ENCODE peak calls at places on chromosomes 11 and 22, in seven cellular contexts. H, V, F, G, P, Q and X are unnamed samples. For H3K27me3, the result is how much of the 10 kb centered on the place peaks cover.

GRCh38 chr11:2423157-2424025 is 20.9 kb downstream of the TRPM5 start:
- DNase-seq in Q (no peak), G (no peak), V (no peak), F (no peak), H (no peak), P (no peak), X (no peak)

GRCh38 chr22:47351836-47352579 is 589.6 kb downstream of the TBC1D22A start:
- DNase-seq in G (no peak), V (no peak), F (no peak), P (no peak), Q (no peak), H (no peak), X (no peak)

GRCh38 chr11:17077240-17077519 is 287 bp downstream of the RPS13 start:
- DNase-seq in H (no peak), Q (no peak), P (no peak), G (no peak), F (no peak), V (no peak), X (no peak)

GRCh38 chr11:46903846-46904245 is 14.5 kb downstream of the LRP4 start:
- DNase-seq in V (no peak), F (no peak), P (no peak), Q (no peak), G (peak), H (no peak), X (no peak)

GRCh38 chr11:94007906-94008305 is 13.2 kb upstream of the HEPHL1 start:
- DNase-seq in H (no peak), P (no peak), Q (no peak), F (no peak), G (no peak), V (no peak), X (no peak)

GRCh38 chr11:94638902-94639373 is 71.8 kb downstream of the PIWIL4 start:
- DNase-seq in P (peak), V (no peak), Q (peak), G (no peak), H (no peak), F (peak), X (peak)

GRCh38 chr11:107006076-107006833 is 12.0 kb downstream of the GUCY1A2 start:
- DNase-seq in V (no peak), H (no peak), F (no peak), G (no peak), P (no peak), Q (no peak), X (no peak)

GRCh38 chr22:24962835-24963234 is 10.3 kb downstream of the KIAA1671 start:
- DNase-seq in G (no peak), Q (no peak), P (no peak), H (no peak), V (no peak), F (no peak), X (no peak)

GRCh38 chr11:22516136-22516535 is 109.5 kb downstream of the FANCF start:
- DNase-seq in H (no peak), Q (no peak), G (no peak), F (no peak), V (no peak), P (no peak), X (no peak)

GRCh38 chr11:20010106-20010860 is 150.0 kb downstream of the DBX1 start:
- DNase-seq in V (no peak), F (no peak), H (no peak), G (no peak), P (no peak), Q (no peak), X (no peak)

GRCh38 chr22:28656156-28656555 is 23.5 kb downstream of the TTC28 start:
- DNase-seq in P (no peak), H (no peak), V (no peak), Q (no peak), G (no peak), F (no peak), X (no peak)

GRCh38 chr11:17865765-17866428 is 131.3 kb downstream of the KCNC1 start:
- DNase-seq in F (no peak), Q (no peak), G (no peak), P (peak), H (no peak), V (no peak), X (no peak)

GRCh38 chr11:60700689-60701508 is 1.5 kb downstream of the MS4A8 start:
- DNase-seq in P (no peak), V (no peak), F (no peak), H (peak), G (no peak), Q (peak), X (peak)

GRCh38 chr22:17978027-17978426 is 46.3 kb downstream of the MICAL3 start:
- DNase-seq in Q (no peak), V (no peak), H (no peak), F (no peak), P (no peak), G (no peak), X (no peak)

GRCh38 chr22:32842486-32842885 is 41.0 kb downstream of the TIMP3 start:
- DNase-seq in F (no peak), H (no peak), P (peak), Q (no peak), G (no peak), V (no peak), X (peak)

GRCh38 chr11:112548641-112549040 is 288.0 kb upstream of the PLET1 start:
- DNase-seq in P (no peak), H (no peak), Q (no peak), F (no peak), G (no peak), V (no peak), X (no peak)

GRCh38 chr11:58058276-58059010 is 27.7 kb downstream of the OR6Q1 start:
- DNase-seq in F (no peak), P (no peak), V (no peak), Q (no peak), H (peak), G (no peak), X (no peak)

GRCh38 chr11:46342237-46342636 is 5.0 kb upstream of the DGKZ start:
- DNase-seq in V (no peak), F (no peak), Q (peak), G (no peak), P (no peak), H (no peak), X (no peak)

GRCh38 chr11:124984512-124984854 is 30.5 kb downstream of the CCDC15 start:
- DNase-seq in Q (no peak), H (no peak), G (no peak), V (no peak), F (no peak), P (no peak), X (no peak)

GRCh38 chr11:134544095-134544815 is 132.2 kb upstream of the B3GAT1 start:
- DNase-seq in F (no peak), H (no peak), P (no peak), G (no peak), Q (no peak), V (no peak), X (no peak)

GRCh38 chr22:44266811-44267760 is 45.7 kb downstream of the SHISAL1 start:
- DNase-seq in H (no peak), G (no peak), P (no peak), F (no peak), Q (no peak), V (no peak), X (no peak)

GRCh38 chr22:30884211-30885000 is 84.2 kb downstream of the MORC2 start:
- DNase-seq in H (no peak), V (no peak), Q (no peak), G (no peak), F (no peak), P (no peak), X (no peak)

GRCh38 chr11:81159900-81160299 is 1573.8 kb downstream of the FAM181B start:
- DNase-seq in F (no peak), G (no peak), V (no peak), H (no peak), Q (no peak), P (no peak), X (no peak)

GRCh38 chr11:95371147-95371546 is 140.1 kb upstream of the SESN3 start:
- DNase-seq in H (no peak), Q (no peak), V (no peak), P (no peak), F (no peak), G (no peak), X (no peak)

GRCh38 chr11:132535830-132536229 is 996.5 kb downstream of the OPCML start:
- DNase-seq in Q (no peak), F (no peak), V (no peak), G (no peak), P (no peak), H (no peak), X (no peak)

GRCh38 chr22:45506961-45507360 is 4.3 kb downstream of the FBLN1 start:
- DNase-seq in Q (no peak), P (no peak), V (no peak), H (no peak), G (no peak), F (no peak), X (no peak)

GRCh38 chr11:10488121-10488580 is 33.1 kb downstream of the AMPD3 start:
- DNase-seq in G (no peak), P (peak), F (no peak), Q (no peak), V (no peak), H (peak), X (no peak)

GRCh38 chr11:25593221-25593620 is 738.7 kb upstream of the ANO3 start:
- DNase-seq in Q (no peak), V (no peak), F (no peak), P (no peak), G (no peak), H (no peak), X (no peak)

GRCh38 chr11:119263352-119263940 is 53.5 kb downstream of the MCAM start:
- DNase-seq in F (no peak), H (no peak), P (peak), Q (peak), V (no peak), G (no peak), X (no peak)

GRCh38 chr11:18329196-18329870 is 7.0 kb downstream of the GTF2H1 start:
- DNase-seq in G (no peak), V (no peak), F (no peak), H (no peak), P (no peak), Q (no peak), X (no peak)

GRCh38 chr11:70713988-70714665 is 315.8 kb downstream of the CTTN start:
- DNase-seq in F (no peak), V (no peak), H (no peak), P (no peak), G (no peak), Q (no peak), X (no peak)
- H3K27me3 ChIP-seq in F (under half), V (under half), H (under half), P (under half), G (half or more), Q (under half), X (under half)

DNA sequence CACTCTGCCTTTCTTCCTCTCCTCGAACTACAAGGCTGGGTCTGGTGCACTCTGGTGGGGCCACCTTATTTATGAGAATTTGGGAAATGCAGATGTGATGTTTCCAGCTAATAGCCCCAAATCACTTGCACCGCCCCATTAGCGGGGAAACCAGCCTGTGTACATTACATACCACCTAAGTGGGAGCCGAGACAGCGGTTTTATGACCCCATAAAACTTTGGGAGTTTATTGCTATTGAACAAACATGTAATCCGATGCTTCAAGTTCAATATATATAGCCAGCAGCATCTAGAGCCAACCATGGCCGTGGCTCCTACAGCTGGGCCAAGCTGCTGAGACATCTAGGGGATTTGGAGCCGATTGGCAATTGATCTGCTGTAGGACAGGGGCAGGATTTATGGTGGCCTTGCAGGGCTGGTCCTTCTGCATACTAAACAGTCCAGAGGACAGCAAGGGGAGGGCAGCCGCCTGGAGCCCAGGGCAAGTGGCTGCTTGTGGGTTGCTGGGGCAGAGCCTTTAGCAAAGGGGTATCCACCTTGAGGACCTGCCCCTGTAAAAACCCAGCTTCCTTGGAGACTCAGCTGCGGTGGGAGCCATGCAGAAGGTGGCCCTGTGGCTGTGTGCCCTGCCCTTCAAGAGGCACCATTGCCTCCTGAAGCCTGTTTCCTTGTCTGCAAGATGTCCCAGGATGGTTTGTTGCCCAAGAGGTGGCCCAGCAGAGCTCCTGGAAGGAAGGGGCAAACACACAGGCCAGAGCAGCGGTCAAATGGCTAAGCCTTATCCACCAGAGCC is 47.9 kb upstream of the CCDC188 start:
- DNase-seq in F (no peak), Q (no peak), H (no peak), P (no peak), V (no peak), G (no peak), X (no peak)
- H3K27me3 ChIP-seq in F (under half), Q (under half), H (under half), P (half or more), V (under half), G (under half), X (under half)

DNA sequence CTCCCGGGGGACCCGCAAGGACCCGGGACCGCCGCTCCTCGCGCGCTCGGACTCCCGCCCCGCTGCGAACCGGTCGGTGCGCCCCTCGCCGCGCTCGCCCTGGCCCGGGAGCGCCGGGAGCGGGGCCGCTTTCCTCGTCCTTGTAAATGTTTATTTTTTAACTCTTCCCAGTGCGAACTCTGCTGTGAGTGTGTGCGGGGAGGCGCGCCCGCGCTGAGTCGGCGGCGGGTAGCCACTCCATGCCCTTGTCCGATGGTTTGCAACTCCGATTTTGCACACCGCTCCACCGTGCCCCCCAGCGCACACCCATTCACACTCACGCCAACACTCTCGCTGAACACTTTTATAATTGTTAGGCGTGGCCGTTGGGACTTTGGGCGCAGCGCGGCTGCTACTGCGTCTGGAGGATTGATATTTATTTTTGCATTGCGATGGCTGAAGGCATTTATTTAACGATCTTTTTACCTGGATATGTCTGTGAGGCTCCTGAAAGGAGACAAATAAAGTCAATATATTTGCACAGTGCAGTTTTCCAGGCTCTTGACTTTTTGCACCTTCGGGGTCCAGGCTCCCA is 1.0 kb downstream of the C11orf96 start:
- DNase-seq in Q (peak), V (no peak), F (no peak), H (no peak), P (peak), G (no peak), X (no peak)
- H3K27me3 ChIP-seq in Q (under half), V (under half), F (under half), H (under half), P (half or more), G (under half), X (under half)

GRCh38 chr22:39883057-39883456 is 10.5 kb downstream of the ENTHD1 start:
- DNase-seq in Q (no peak), V (no peak), H (no peak), F (no peak), P (no peak), G (no peak), X (no peak)

GRCh38 chr22:39877079-39877682 is 16.4 kb downstream of the ENTHD1 start:
- DNase-seq in V (no peak), G (no peak), F (no peak), H (no peak), Q (no peak), P (no peak), X (no peak)

GRCh38 chr22:39880722-39881121 is 12.8 kb downstream of the ENTHD1 start:
- DNase-seq in V (no peak), P (no peak), G (no peak), F (no peak), H (no peak), Q (no peak), X (no peak)
- H3K27me3 ChIP-seq in V (under half), P (under half), G (under half), F (under half), H (under half), Q (under half), X (under half)

DNA sequence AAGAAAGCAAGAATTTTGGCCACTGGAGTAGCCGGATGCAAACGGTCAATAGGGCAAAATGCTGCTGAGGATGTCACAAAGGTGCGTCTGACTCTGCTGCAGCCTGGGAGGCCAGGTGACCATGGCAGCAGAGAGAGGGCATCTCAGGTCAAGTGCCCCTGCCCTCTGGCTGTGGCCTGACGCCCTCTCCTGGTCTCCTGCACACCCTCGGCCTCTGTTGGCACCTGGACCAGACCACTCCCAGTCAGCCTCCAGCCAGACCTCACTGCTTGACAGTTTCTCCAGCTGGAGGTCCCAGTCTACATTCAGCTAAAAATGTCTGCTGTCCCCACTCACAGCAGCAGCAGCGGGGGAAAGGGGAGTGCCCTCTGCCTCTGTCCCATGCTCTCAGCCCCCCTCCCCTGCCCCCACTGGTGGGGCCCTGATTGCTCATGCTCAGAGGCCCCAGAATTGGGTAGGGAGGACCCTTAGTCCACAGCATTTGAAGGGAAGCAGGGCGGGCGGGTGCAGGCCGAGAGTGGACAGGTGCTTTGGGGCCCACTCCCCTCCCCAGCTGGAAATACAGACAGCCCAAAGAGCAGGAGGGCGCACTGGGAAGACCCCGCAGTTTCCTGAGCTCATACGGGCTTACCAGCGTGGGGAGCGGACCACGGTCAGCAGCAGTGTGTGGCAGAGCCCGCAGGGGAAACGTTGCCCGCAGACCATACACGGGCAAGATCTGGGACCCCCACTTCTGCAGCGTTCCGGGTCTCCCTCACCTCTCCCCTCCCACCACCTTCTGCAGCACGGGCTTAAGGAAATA is 1.6 kb upstream of the BRSK2 start:
- DNase-seq in V (no peak), F (no peak), P (no peak), G (no peak), H (no peak), Q (no peak), X (no peak)
- H3K27me3 ChIP-seq in V (under half), F (under half), P (under half), G (under half), H (under half), Q (half or more), X (under half)

DNA sequence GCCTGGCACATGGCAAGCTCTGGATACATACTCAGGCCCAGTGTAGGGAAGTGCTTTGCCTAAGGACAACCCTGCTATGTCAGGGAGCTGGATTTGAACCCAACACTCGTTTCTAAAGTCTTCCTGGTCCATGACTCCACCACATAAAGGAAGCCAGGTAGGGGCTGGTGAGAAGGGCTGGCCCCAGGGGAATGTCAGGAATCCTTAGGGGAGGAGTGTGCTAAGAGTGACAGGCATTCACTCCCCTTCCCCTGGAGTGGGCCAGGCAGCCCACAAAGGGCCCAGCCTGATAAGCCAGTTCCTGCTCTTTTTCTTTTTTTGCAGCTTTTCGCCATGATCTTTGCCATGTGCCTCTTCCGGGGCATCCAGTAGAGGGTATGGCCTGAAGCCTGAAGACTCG is 21.9 kb downstream of the TP53I11 start:
- DNase-seq in F (no peak), H (no peak), G (no peak), Q (no peak), P (no peak), V (no peak), X (no peak)
- H3K27me3 ChIP-seq in F (under half), H (under half), G (under half), Q (under half), P (under half), V (under half), X (under half)

GRCh38 chr22:33919591-33920501 is at the start of gene LARGE1:
- DNase-seq in G (peak), Q (peak), H (peak), P (peak), F (no peak), V (peak), X (no peak)
- H3K27me3 ChIP-seq in G (under half), Q (under half), H (under half), P (under half), F (under half), V (under half), X (under half)